ENCODE peak calls at places on chromosome 1, in six cellular contexts. L is CD8-positive, alpha-beta memory T cell; B is neuronal stem cell; U is psoas muscle; V is neural progenitor cell; K is IMR-90. S is an unnamed sample.
A peak's percentile ranks its signal among the peaks of the same experiment; 100 is the strongest.

GRCh38 chr1:194067772-194068171 is 881.4 kb upstream of the B3GALT2 start:
- DNase-seq in U (no peak), L (no peak), B (no peak), V (no peak), K (no peak), S (no peak)

GRCh38 chr1:156373546-156373945 is 4.5 kb downstream of the RHBG start:
- DNase-seq in K (peak; percentile 6), B (no peak), U (no peak), L (no peak), V (no peak), S (no peak)

GRCh38 chr1:160377585-160378206 is 10.8 kb downstream of the NHLH1 start:
- DNase-seq in B (no peak), V (no peak), L (no peak), K (peak; percentile 70), U (no peak), S (no peak)

GRCh38 chr1:176949033-176949662 is 215.4 kb downstream of the ASTN1 start:
- DNase-seq in U (peak; percentile 71), V (peak; percentile 88), B (peak; percentile 65), K (peak; percentile 24), L (no peak), S (no peak)

GRCh38 chr1:198620951-198621824 is 17.7 kb upstream of the PTPRC start:
- DNase-seq in V (no peak), B (no peak), K (no peak), U (no peak), L (peak; percentile 83), S (no peak)

GRCh38 chr1:201676651-201677050 is 137.7 kb downstream of the NAV1 start:
- DNase-seq in U (peak; percentile 32), K (no peak), B (no peak), V (no peak), L (no peak), S (no peak)

GRCh38 chr1:202252271-202252670 is 58.7 kb downstream of the LGR6 start:
- DNase-seq in U (no peak), V (no peak), K (no peak), B (no peak), L (no peak), S (no peak)

GRCh38 chr1:90784186-90784847 is 67.2 kb upstream of the BARHL2 start:
- DNase-seq in B (no peak), L (no peak), U (no peak), K (no peak), V (no peak), S (no peak)

GRCh38 chr1:217805792-217806191 is 174.6 kb downstream of the SPATA17 start:
- DNase-seq in K (no peak), B (no peak), L (no peak), U (no peak), V (no peak), S (no peak)

GRCh38 chr1:26618561-26618960 is 77.3 kb upstream of the ARID1A start:
- DNase-seq in L (no peak), U (no peak), K (no peak), V (peak; percentile 24), B (no peak), S (no peak)

GRCh38 chr1:231073311-231073710 is 33.3 kb upstream of the FAM89A start:
- DNase-seq in L (no peak), B (no peak), K (no peak), V (no peak), U (no peak), S (no peak)

GRCh38 chr1:33586111-33586510 is 113.7 kb downstream of the ZSCAN20 start:
- DNase-seq in K (peak; percentile 11), U (no peak), V (no peak), B (no peak), L (no peak), S (no peak)

GRCh38 chr1:24964811-24965570 is 34.9 kb upstream of the RUNX3 start:
- DNase-seq in B (no peak), U (peak; percentile 53), L (peak; percentile 98), V (no peak), K (peak; percentile 50), S (no peak)

GRCh38 chr1:231040800-231041704 is 998 bp upstream of the FAM89A start:
- DNase-seq in V (peak; percentile 38), L (no peak), K (no peak), B (no peak), U (peak; percentile 54), S (no peak)

GRCh38 chr1:57369889-57370288 is 54.0 kb downstream of the DAB1 start:
- DNase-seq in V (no peak), L (no peak), B (no peak), U (no peak), K (no peak), S (no peak)

GRCh38 chr1:33188572-33189275 is 6.9 kb upstream of the TRIM62 start:
- DNase-seq in V (no peak), K (peak; percentile 42), L (no peak), U (no peak), B (no peak), S (no peak)

GRCh38 chr1:70008658-70009057 is 196.7 kb downstream of the LRRC40 start:
- DNase-seq in L (no peak), B (no peak), U (no peak), K (no peak), V (no peak), S (no peak)

GRCh38 chr1:185559151-185559550 is 175.0 kb upstream of the HMCN1 start:
- DNase-seq in K (no peak), U (no peak), V (no peak), L (no peak), B (no peak), S (no peak)

GRCh38 chr1:111600886-111601386 is 18.7 kb upstream of the RAP1A start:
- DNase-seq in L (no peak), K (peak; percentile 43), V (no peak), U (no peak), B (no peak), S (no peak)

GRCh38 chr1:150563340-150564038 is 14.3 kb downstream of the ADAMTSL4 start:
- DNase-seq in L (peak; percentile 72), U (no peak), V (no peak), B (no peak), K (peak; percentile 43), S (no peak)

GRCh38 chr1:13662498-13662897 is 37.5 kb upstream of the PRDM2 start:
- DNase-seq in U (no peak), L (no peak), B (no peak), V (no peak), K (no peak), S (no peak)

GRCh38 chr1:31181515-31182343 is 58.0 kb downstream of the NKAIN1 start:
- DNase-seq in K (no peak), B (no peak), L (peak; percentile 49), U (peak; percentile 77), V (peak; percentile 56), S (no peak)

GRCh38 chr1:152577168-152577567 is 3.1 kb downstream of the LCE3D start:
- DNase-seq in B (no peak), L (no peak), V (no peak), U (no peak), K (no peak), S (no peak)

GRCh38 chr1:84845357-84845756 is 47.6 kb downstream of the LPAR3 start:
- DNase-seq in L (no peak), U (no peak), B (no peak), V (no peak), K (no peak), S (no peak)

DNA sequence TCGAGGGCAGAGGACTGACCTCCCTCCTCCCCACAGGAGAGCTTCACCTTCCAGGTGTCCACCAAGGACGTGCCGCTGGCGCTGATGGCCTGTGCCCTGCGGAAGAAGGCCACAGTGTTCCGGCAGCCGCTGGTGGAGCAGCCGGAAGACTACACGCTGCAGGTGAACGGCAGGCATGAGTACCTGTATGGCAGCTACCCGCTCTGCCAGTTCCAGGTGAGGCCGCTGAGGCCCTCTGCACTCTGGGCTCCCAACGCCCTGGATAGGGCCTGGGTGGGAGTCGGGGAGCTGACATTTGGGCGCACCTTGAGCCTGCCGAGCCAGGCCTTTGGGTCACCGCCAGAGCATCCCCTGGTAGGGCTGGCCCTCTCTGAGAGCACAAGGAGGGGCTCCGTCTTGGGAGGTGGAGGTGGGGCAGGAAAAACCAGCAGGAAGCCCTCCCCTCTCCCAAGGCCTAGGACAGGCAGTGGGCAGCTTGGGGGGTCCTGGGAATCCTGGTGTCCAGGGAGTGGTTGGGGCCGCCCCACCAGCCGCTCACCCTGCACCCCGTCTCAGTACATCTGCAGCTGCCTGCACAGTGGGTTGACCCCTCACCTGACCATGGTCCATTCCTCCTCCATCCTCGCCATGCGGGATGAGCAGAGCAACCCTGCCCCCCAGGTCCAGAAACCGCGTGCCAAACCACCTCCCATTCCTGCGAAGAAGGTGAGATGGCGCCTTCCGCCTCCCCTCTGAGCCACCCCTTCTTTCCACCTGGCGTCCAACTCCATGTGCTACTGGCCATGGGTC is 65.1 kb downstream of the PIK3CD start:
- DNase-seq in V (no peak), L (peak; percentile 52), U (no peak), K (no peak), B (no peak), S (no peak)
- H3K27ac ChIP-seq in V (no peak overlapping the region), L (peak overlapping the region; percentile 81), U (no peak overlapping the region), K (no peak overlapping the region), B (no peak overlapping the region), S (peak overlapping the region; percentile 38)

GRCh38 chr1:72009170-72009569 is 273.2 kb downstream of the NEGR1 start:
- DNase-seq in V (no peak), L (no peak), U (no peak), K (no peak), B (no peak), S (no peak)
- H3K4me3 ChIP-seq in V (no peak overlapping the region), L (no peak overlapping the region), U (no peak overlapping the region), K (no peak overlapping the region), B (no peak overlapping the region), S (no peak overlapping the region)

GRCh38 chr1:107788189-107788588 is 176.8 kb downstream of the VAV3 start:
- DNase-seq in L (no peak), V (no peak), K (no peak), U (no peak), B (no peak), S (no peak)
- H3K4me1 ChIP-seq in L (peaks cover 46% of the 10 kb centered on the region), V (peaks cover 4% of the 10 kb centered on the region), K (no peaks in the 10 kb centered on the region), U (no peaks in the 10 kb centered on the region), B (peaks cover 3% of the 10 kb centered on the region), S (no peaks in the 10 kb centered on the region)

GRCh38 chr1:236524892-236525179 is 1.1 kb downstream of the LGALS8 start:
- DNase-seq in V (no peak), U (no peak), L (no peak), B (no peak), K (no peak), S (no peak)
- H3K27ac ChIP-seq in V (no peak overlapping the region), U (peak overlapping the region; percentile 82), L (peak overlapping the region; percentile 95), B (no peak overlapping the region), K (no peak overlapping the region), S (peak overlapping the region; percentile 91)

GRCh38 chr1:178096421-178096820 is 2.5 kb downstream of the RASAL2 start:
- DNase-seq in U (no peak), L (no peak), B (no peak), V (no peak), K (peak; percentile 64), S (no peak)
- H3K4me3 ChIP-seq in U (peak overlapping the region; percentile 72), L (no peak overlapping the region), B (no peak overlapping the region), V (peak overlapping the region; percentile 98), K (no peak overlapping the region), S (peak overlapping the region; percentile 95)